ENCODE peak calls at places on chromosomes 16 and 17, in nine cellular contexts. L is brain microvascular endothelial cell; B is adrenal gland; G is HFF-Myc; Q is heart right ventricle; A is stomach; P is AG04450; R is BJ; C is CD4-positive, alpha-beta T cell. E is an unnamed sample.

GRCh38 chr16:12186774-12187335 is 210.3 kb downstream of the SNX29 start:
- DNase-seq in P (no peak), G (no peak), R (no peak), Q (no peak), C (no peak), A (no peak), L (peak), B (no peak), E (no peak)

GRCh38 chr17:61399131-61400057 is at the start of gene TBX2:
- DNase-seq in R (no peak), B (peak), P (peak), C (no peak), L (peak), Q (peak), G (no peak), A (peak), E (no peak)

GRCh38 chr17:65599650-65600049 is 38.2 kb upstream of the AXIN2 start:
- DNase-seq in Q (no peak), G (no peak), P (no peak), L (no peak), R (no peak), C (no peak), B (no peak), A (no peak), E (no peak)

GRCh38 chr17:77144227-77144626 is 3.5 kb downstream of the SEC14L1 start:
- DNase-seq in B (no peak), L (no peak), Q (no peak), P (no peak), R (no peak), A (no peak), G (no peak), C (no peak), E (no peak)

GRCh38 chr17:1186923-1187771 is 7.4 kb upstream of the ABR start:
- DNase-seq in A (peak), B (peak), P (peak), R (peak), Q (peak), G (peak), C (peak), L (peak), E (peak)

GRCh38 chr16:88932929-88933328 is 44.1 kb downstream of the CBFA2T3 start:
- DNase-seq in P (no peak), Q (peak), C (no peak), B (no peak), R (no peak), L (no peak), A (no peak), G (no peak), E (no peak)

GRCh38 chr17:3447625-3448024 is 14.0 kb upstream of the OR1E2 start:
- DNase-seq in A (no peak), C (no peak), Q (no peak), P (no peak), B (no peak), R (no peak), G (no peak), L (no peak), E (no peak)

GRCh38 chr17:39668141-39668924 is at the start of gene PNMT:
- DNase-seq in Q (peak), G (no peak), C (peak), P (no peak), A (peak), L (peak), B (peak), R (no peak), E (no peak)

GRCh38 chr16:74568961-74569631 is 37.8 kb downstream of the GLG1 start:
- DNase-seq in R (peak), A (no peak), C (no peak), G (no peak), Q (no peak), B (no peak), L (no peak), P (no peak), E (no peak)

GRCh38 chr17:78032166-78032565 is 73.7 kb downstream of the TNRC6C start:
- DNase-seq in A (no peak), C (no peak), Q (no peak), B (no peak), L (peak), G (no peak), P (no peak), R (no peak), E (no peak)

GRCh38 chr17:39400547-39401411 is 647 bp downstream of the FBXL20 start:
- DNase-seq in L (peak), Q (peak), G (no peak), P (no peak), A (peak), C (no peak), R (no peak), B (peak), E (no peak)

GRCh38 chr17:21039839-21040575 is 2.8 kb downstream of the USP22 start:
- DNase-seq in P (no peak), R (no peak), C (peak), A (no peak), B (no peak), L (no peak), Q (no peak), G (no peak), E (no peak)

GRCh38 chr16:87327798-87328495 is 10.8 kb upstream of the C16orf95 start:
- DNase-seq in Q (no peak), B (no peak), L (no peak), C (no peak), P (no peak), R (no peak), A (no peak), G (no peak), E (no peak)

GRCh38 chr16:2587891-2588565 is 50.2 kb downstream of the PDPK1 start:
- DNase-seq in B (no peak), P (no peak), A (no peak), R (no peak), L (no peak), C (no peak), Q (no peak), G (no peak), E (no peak)

GRCh38 chr16:87303962-87304521 is 13.2 kb downstream of the C16orf95 start:
- DNase-seq in L (no peak), B (no peak), R (no peak), Q (no peak), A (no peak), G (no peak), C (no peak), P (no peak), E (no peak)

GRCh38 chr16:22161999-22162657 is at the start of gene SDR42E2:
- DNase-seq in A (peak), Q (no peak), R (no peak), G (no peak), P (no peak), B (no peak), L (no peak), C (peak), E (no peak)

GRCh38 chr17:38333635-38334295 is 10.0 kb downstream of the GPR179 start:
- DNase-seq in P (no peak), A (peak), G (no peak), R (no peak), L (no peak), C (peak), B (peak), Q (no peak), E (peak)

DNA sequence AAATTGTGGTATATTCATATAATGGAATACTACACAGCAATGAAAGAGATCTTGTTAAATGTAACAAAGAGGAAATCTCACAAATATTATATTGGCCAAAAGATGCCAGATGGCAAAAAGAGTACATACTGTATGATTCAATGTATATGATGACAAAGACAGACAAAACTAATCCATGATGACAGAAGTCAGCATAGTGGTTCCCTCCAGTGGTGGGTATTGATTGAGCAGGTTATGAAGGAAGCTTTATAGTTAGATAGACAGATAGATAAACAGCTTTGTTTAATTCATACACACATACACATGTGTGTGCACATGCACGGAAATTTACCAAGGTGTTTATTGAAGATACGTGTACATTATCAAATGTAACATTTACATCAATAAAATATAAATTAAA is 74.4 kb upstream of the SMIM36 start:
- DNase-seq in B (no peak), P (no peak), R (no peak), Q (no peak), G (no peak), L (no peak), C (no peak), A (no peak), E (no peak)
- TF ChIP-seq CTCF in B (no peak), P (no peak), R (no peak), Q (no peak), G (no peak), L (peak), C (no peak), A (no peak), E (no peak)

GRCh38 chr17:50911890-50912289 is 45.7 kb upstream of the TOB1 start:
- DNase-seq in A (no peak), G (no peak), L (no peak), P (no peak), B (no peak), Q (no peak), R (no peak), C (no peak), E (no peak)
- TF ChIP-seq CTCF in A (no peak), G (no peak), L (no peak), P (peak), B (no peak), Q (no peak), R (no peak), C (no peak), E (no peak)

GRCh38 chr17:10117085-10117484 is 81.3 kb downstream of the GAS7 start:
- DNase-seq in Q (no peak), G (no peak), B (no peak), L (no peak), A (no peak), P (no peak), R (no peak), C (no peak), E (no peak)

GRCh38 chr17:10116267-10116666 is 82.1 kb downstream of the GAS7 start:
- DNase-seq in Q (no peak), G (no peak), L (no peak), R (no peak), B (no peak), C (no peak), A (no peak), P (no peak), E (no peak)

GRCh38 chr17:10118788-10119130 is 79.6 kb downstream of the GAS7 start:
- DNase-seq in Q (no peak), G (no peak), A (no peak), B (no peak), C (no peak), R (no peak), P (no peak), L (no peak), E (no peak)

GRCh38 chr17:10116676-10117075 is 81.7 kb downstream of the GAS7 start:
- DNase-seq in Q (no peak), G (no peak), C (no peak), A (no peak), B (no peak), L (no peak), R (no peak), P (no peak), E (no peak)

GRCh38 chr17:10117581-10118001 is 80.8 kb downstream of the GAS7 start:
- DNase-seq in G (no peak), C (no peak), B (no peak), Q (no peak), L (no peak), R (no peak), A (no peak), P (no peak), E (no peak)
- TF ChIP-seq CTCF in G (no peak), C (no peak), B (no peak), Q (no peak), L (no peak), R (peak), A (no peak), P (no peak), E (no peak)

DNA sequence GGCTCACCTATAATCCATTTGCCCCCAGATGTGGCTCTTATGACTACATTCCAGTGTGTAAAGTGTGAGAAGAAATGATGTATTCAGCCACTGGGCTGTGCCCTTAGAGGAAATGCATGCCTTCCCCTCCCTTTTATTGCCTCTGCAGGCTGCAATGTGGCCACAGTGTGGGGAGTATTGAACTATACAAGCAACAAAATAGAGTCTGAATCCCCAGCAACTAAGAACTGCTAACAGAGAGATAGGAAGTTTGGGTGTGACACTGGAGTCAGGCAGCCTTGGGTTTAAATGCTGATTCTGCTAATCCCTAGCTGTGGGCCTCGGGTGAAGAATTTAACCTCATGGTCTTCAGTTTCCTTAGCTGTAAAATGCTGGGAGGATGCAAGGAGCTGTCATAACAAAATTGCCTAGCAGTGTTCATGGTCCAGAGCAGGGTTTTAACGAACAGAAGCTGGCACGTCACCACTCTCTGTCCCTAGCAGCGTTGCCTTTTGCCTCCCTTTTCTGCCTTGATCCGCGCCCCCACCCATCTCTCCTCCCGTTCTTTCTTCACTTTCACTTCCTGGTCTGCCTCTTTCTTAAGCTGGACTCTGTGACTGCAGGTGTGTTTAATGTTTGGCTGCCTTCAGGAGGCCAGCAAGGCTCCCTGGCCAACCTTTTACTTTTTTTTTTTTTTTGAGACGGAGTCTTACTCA is 50.4 kb downstream of the KPNA2 start:
- DNase-seq in Q (no peak), C (no peak), R (no peak), P (no peak), B (no peak), G (no peak), A (peak), L (no peak), E (no peak)
- TF ChIP-seq CTCF in Q (no peak), C (no peak), R (no peak), P (no peak), B (no peak), G (no peak), A (no peak), L (no peak), E (no peak)

E was measured in D721Med.